ENCODE peak calls at places on chromosome 17, in five cellular contexts. H is HCT116, O is fibroblast of the aortic adventitia, Q is AG09309, V is smooth muscle cell of the brain vasculature. P is an unnamed sample.

GRCh38 chr17:17628388-17629008 is 37.0 kb upstream of the PEMT start:
- DNase-seq in H (no peak), O (no peak), Q (no peak), V (no peak), P (no peak)

GRCh38 chr17:73365934-73366623 is 54.3 kb upstream of the CDC42EP4 start:
- DNase-seq in H (no peak), O (no peak), Q (no peak), V (no peak), P (no peak)

GRCh38 chr17:37148171-37148570 is 199.4 kb downstream of the AATF start:
- DNase-seq in H (no peak), O (peak), Q (no peak), V (no peak), P (no peak)

GRCh38 chr17:78999947-79000395 is 9.6 kb downstream of the CANT1 start:
- DNase-seq in H (no peak), O (no peak), Q (no peak), V (no peak), P (no peak)

GRCh38 chr17:27324940-27325339 is 31.0 kb downstream of the WSB1 start:
- DNase-seq in H (no peak), O (no peak), Q (no peak), V (no peak), P (no peak)

GRCh38 chr17:50482516-50482915 is 3.9 kb downstream of the RSAD1 start:
- DNase-seq in H (peak), O (peak), Q (peak), V (peak), P (peak)

GRCh38 chr17:59093702-59094231 is 12.9 kb downstream of the TRIM37 start:
- DNase-seq in H (no peak), O (peak), Q (peak), V (peak), P (peak)

GRCh38 chr17:1617620-1618174 is 10.9 kb downstream of the SLC43A2 start:
- DNase-seq in H (peak), O (peak), Q (peak), V (no peak), P (no peak)

GRCh38 chr17:5557990-5558389 is 26.3 kb downstream of the NLRP1 start:
- DNase-seq in H (no peak), O (no peak), Q (no peak), V (no peak), P (no peak)

GRCh38 chr17:49949634-49950033 is 19.4 kb upstream of the DLX4 start:
- DNase-seq in H (no peak), O (no peak), Q (no peak), V (no peak), P (no peak)

GRCh38 chr17:42387663-42388380 is 420 bp downstream of the STAT3 start:
- DNase-seq in H (no peak), O (peak), Q (no peak), V (no peak), P (no peak)

GRCh38 chr17:56699186-56699895 is 105.8 kb downstream of the NOG start:
- DNase-seq in H (peak), O (peak), Q (peak), V (peak), P (peak)

GRCh38 chr17:7873051-7873450 is 15.2 kb downstream of the CYB5D1 start:
- DNase-seq in H (no peak), O (no peak), Q (no peak), V (no peak), P (no peak)

GRCh38 chr17:59671386-59671785 is 35.8 kb downstream of the PTRH2 start:
- DNase-seq in H (no peak), O (no peak), Q (no peak), V (no peak), P (no peak)

GRCh38 chr17:50117202-50118040 is 12.5 kb downstream of the SAMD14 start:
- DNase-seq in H (peak), O (peak), Q (no peak), V (no peak), P (peak)

GRCh38 chr17:50923611-50924010 is 57.5 kb upstream of the TOB1 start:
- DNase-seq in H (no peak), O (no peak), Q (no peak), V (no peak), P (no peak)

GRCh38 chr17:30237296-30238002 is 2.0 kb upstream of the SLC6A4 start:
- DNase-seq in H (no peak), O (no peak), Q (no peak), V (no peak), P (no peak)